ENCODE peak calls at places on chromosomes 3 and 15, in nine cellular contexts. One of them, this sample, is unnamed.
A peak's percentile ranks its signal among the peaks of the same experiment; 100 is the strongest.

GRCh38 chr15:65773386-65774111 is 18.5 kb downstream of the DENND4A start:
- DNase-seq in ovary: no peak
- DNase-seq in H4: no peak
- DNase-seq in heart right ventricle: no peak
- DNase-seq in erythroblast: no peak
- DNase-seq in H7: no peak
- DNase-seq in activated CD8-positive, alpha-beta memory T cell treated with anti-CD3 and anti-CD28 coated beads, Interleukin-2, amount 10 ng/mL, durations not matched to agents 7 days and 5 days: no peak
- DNase-seq in activated T-helper 1 cell treated with Interleukin-2 at 50 U/mL for 16 hours: no peak
- DNase-seq in NCI-H524: no peak
- DNase-seq in this sample: no peak

GRCh38 chr3:150917941-150918340 is 12.7 kb upstream of the MINDY4B start:
- DNase-seq in activated CD8-positive, alpha-beta memory T cell treated with anti-CD3 and anti-CD28 coated beads, Interleukin-2, amount 10 ng/mL, durations not matched to agents 7 days and 5 days: no peak
- DNase-seq in ovary: no peak
- DNase-seq in H4: no peak
- DNase-seq in erythroblast: no peak
- DNase-seq in heart right ventricle: no peak
- DNase-seq in H7: no peak
- DNase-seq in NCI-H524: no peak
- DNase-seq in activated T-helper 1 cell treated with Interleukin-2 at 50 U/mL for 16 hours: no peak
- DNase-seq in this sample: no peak

GRCh38 chr3:119352235-119352634 is 58.1 kb downstream of the ARHGAP31 start:
- DNase-seq in erythroblast: peak; percentile 5
- DNase-seq in heart right ventricle: no peak
- DNase-seq in H4: no peak
- DNase-seq in ovary: no peak
- DNase-seq in activated CD8-positive, alpha-beta memory T cell treated with anti-CD3 and anti-CD28 coated beads, Interleukin-2, amount 10 ng/mL, durations not matched to agents 7 days and 5 days: no peak
- DNase-seq in activated T-helper 1 cell treated with Interleukin-2 at 50 U/mL for 16 hours: no peak
- DNase-seq in NCI-H524: no peak
- DNase-seq in H7: no peak
- DNase-seq in this sample: no peak

GRCh38 chr3:166013073-166013679 is 176.0 kb upstream of the BCHE start:
- DNase-seq in activated CD8-positive, alpha-beta memory T cell treated with anti-CD3 and anti-CD28 coated beads, Interleukin-2, amount 10 ng/mL, durations not matched to agents 7 days and 5 days: no peak
- DNase-seq in activated T-helper 1 cell treated with Interleukin-2 at 50 U/mL for 16 hours: no peak
- DNase-seq in heart right ventricle: no peak
- DNase-seq in NCI-H524: peak; percentile 64
- DNase-seq in H4: peak; percentile 45
- DNase-seq in erythroblast: peak; percentile 46
- DNase-seq in H7: no peak
- DNase-seq in ovary: no peak
- DNase-seq in this sample: peak; percentile 36

GRCh38 chr3:45736707-45737106 is 47.5 kb downstream of the SACM1L start:
- DNase-seq in activated CD8-positive, alpha-beta memory T cell treated with anti-CD3 and anti-CD28 coated beads, Interleukin-2, amount 10 ng/mL, durations not matched to agents 7 days and 5 days: no peak
- DNase-seq in NCI-H524: no peak
- DNase-seq in erythroblast: no peak
- DNase-seq in ovary: no peak
- DNase-seq in heart right ventricle: no peak
- DNase-seq in activated T-helper 1 cell treated with Interleukin-2 at 50 U/mL for 16 hours: no peak
- DNase-seq in H7: no peak
- DNase-seq in H4: no peak
- DNase-seq in this sample: no peak

GRCh38 chr3:152865675-152866074 is 30.7 kb downstream of the P2RY1 start:
- DNase-seq in heart right ventricle: no peak
- DNase-seq in H4: no peak
- DNase-seq in activated CD8-positive, alpha-beta memory T cell treated with anti-CD3 and anti-CD28 coated beads, Interleukin-2, amount 10 ng/mL, durations not matched to agents 7 days and 5 days: no peak
- DNase-seq in ovary: no peak
- DNase-seq in erythroblast: peak; percentile 59
- DNase-seq in activated T-helper 1 cell treated with Interleukin-2 at 50 U/mL for 16 hours: no peak
- DNase-seq in H7: no peak
- DNase-seq in NCI-H524: no peak
- DNase-seq in this sample: peak; percentile 18

GRCh38 chr3:41690766-41691563 is 270.9 kb downstream of the ULK4 start:
- DNase-seq in activated CD8-positive, alpha-beta memory T cell treated with anti-CD3 and anti-CD28 coated beads, Interleukin-2, amount 10 ng/mL, durations not matched to agents 7 days and 5 days: no peak
- DNase-seq in ovary: no peak
- DNase-seq in H4: peak; percentile 42
- DNase-seq in erythroblast: no peak
- DNase-seq in heart right ventricle: no peak
- DNase-seq in H7: no peak
- DNase-seq in activated T-helper 1 cell treated with Interleukin-2 at 50 U/mL for 16 hours: no peak
- DNase-seq in NCI-H524: no peak
- DNase-seq in this sample: no peak

GRCh38 chr3:48970568-48970967 is 19.5 kb upstream of the P4HTM start:
- DNase-seq in erythroblast: no peak
- DNase-seq in activated T-helper 1 cell treated with Interleukin-2 at 50 U/mL for 16 hours: no peak
- DNase-seq in heart right ventricle: no peak
- DNase-seq in H7: no peak
- DNase-seq in H4: no peak
- DNase-seq in ovary: no peak
- DNase-seq in NCI-H524: no peak
- DNase-seq in activated CD8-positive, alpha-beta memory T cell treated with anti-CD3 and anti-CD28 coated beads, Interleukin-2, amount 10 ng/mL, durations not matched to agents 7 days and 5 days: no peak
- DNase-seq in this sample: no peak

GRCh38 chr3:128488995-128489859 is 3.8 kb downstream of the GATA2 start:
- DNase-seq in H4: peak; percentile 47
- DNase-seq in erythroblast: peak; percentile 89
- DNase-seq in activated T-helper 1 cell treated with Interleukin-2 at 50 U/mL for 16 hours: no peak
- DNase-seq in H7: peak; percentile 86
- DNase-seq in ovary: peak; percentile 64
- DNase-seq in heart right ventricle: peak; percentile 72
- DNase-seq in activated CD8-positive, alpha-beta memory T cell treated with anti-CD3 and anti-CD28 coated beads, Interleukin-2, amount 10 ng/mL, durations not matched to agents 7 days and 5 days: no peak
- DNase-seq in NCI-H524: peak; percentile 50
- DNase-seq in this sample: peak; percentile 78

GRCh38 chr15:40340740-40341400 is at the start of gene CCDC9B:
- DNase-seq in H7: peak; percentile 83
- DNase-seq in NCI-H524: peak; percentile 88
- DNase-seq in H4: peak; percentile 86
- DNase-seq in heart right ventricle: peak; percentile 93
- DNase-seq in activated T-helper 1 cell treated with Interleukin-2 at 50 U/mL for 16 hours: no peak
- DNase-seq in activated CD8-positive, alpha-beta memory T cell treated with anti-CD3 and anti-CD28 coated beads, Interleukin-2, amount 10 ng/mL, durations not matched to agents 7 days and 5 days: no peak
- DNase-seq in erythroblast: peak; percentile 83
- DNase-seq in ovary: peak; percentile 85
- DNase-seq in this sample: peak; percentile 68

GRCh38 chr15:90823455-90823974 is 44.9 kb upstream of the FURIN start:
- DNase-seq in activated CD8-positive, alpha-beta memory T cell treated with anti-CD3 and anti-CD28 coated beads, Interleukin-2, amount 10 ng/mL, durations not matched to agents 7 days and 5 days: no peak
- DNase-seq in NCI-H524: no peak
- DNase-seq in ovary: no peak
- DNase-seq in erythroblast: no peak
- DNase-seq in activated T-helper 1 cell treated with Interleukin-2 at 50 U/mL for 16 hours: no peak
- DNase-seq in heart right ventricle: no peak
- DNase-seq in H7: no peak
- DNase-seq in H4: no peak
- DNase-seq in this sample: no peak

This sample was measured in SK-N-DZ.